ENCODE peak calls at places on chromosomes 7 and 10, in nine cellular contexts. V is cardiac fibroblast, E is left ventricle myocardium inferior, S is OCI-M1, T is posterior vena cava, H is NCI-H345, O is putamen, Z is right atrium auricular region, D is RPMI7951. I is an unnamed sample.

GRCh38 chr7:137337902-137338301 is 5.6 kb downstream of the PTN start:
- DNase-seq in V (no peak), E (no peak), S (peak), T (no peak), H (no peak), O (no peak), Z (no peak), D (no peak), I (no peak)

GRCh38 chr7:29647020-29647654 is 83.5 kb downstream of the PRR15 start:
- DNase-seq in V (no peak), E (no peak), S (peak), T (peak), H (no peak), O (no peak), Z (no peak), D (peak), I (no peak)

GRCh38 chr10:47247190-47248059 is 52.6 kb upstream of the GDF10 start:
- DNase-seq in V (no peak), E (no peak), S (no peak), T (no peak), H (no peak), O (no peak), Z (peak), D (no peak), I (no peak)

GRCh38 chr7:47444376-47445098 is 137.4 kb downstream of the TNS3 start:
- DNase-seq in V (peak), E (no peak), S (peak), T (no peak), H (no peak), O (no peak), Z (no peak), D (peak), I (no peak)

GRCh38 chr10:7826971-7827370 is 8.7 kb downstream of the TAF3 start:
- DNase-seq in V (peak), E (no peak), S (no peak), T (no peak), H (no peak), O (no peak), Z (no peak), D (peak), I (no peak)

GRCh38 chr7:151381333-151382078 is 28.3 kb downstream of the WDR86 start:
- DNase-seq in V (no peak), E (no peak), S (no peak), T (peak), H (peak), O (no peak), Z (no peak), D (no peak), I (peak)

GRCh38 chr7:81956520-81956919 is 186.7 kb upstream of the HGF start:
- DNase-seq in V (peak), E (no peak), S (peak), T (no peak), H (no peak), O (peak), Z (no peak), D (peak), I (peak)

GRCh38 chr10:114576132-114576487 is 82.0 kb downstream of the ABLIM1 start:
- DNase-seq in V (no peak), E (no peak), S (no peak), T (no peak), H (peak), O (no peak), Z (no peak), D (no peak), I (peak)

GRCh38 chr10:91185239-91185875 is 35.1 kb upstream of the PCGF5 start:
- DNase-seq in V (peak), E (no peak), S (no peak), T (no peak), H (no peak), O (no peak), Z (no peak), D (peak), I (no peak)

GRCh38 chr10:79206300-79207095 is 137.7 kb downstream of the ZMIZ1 start:
- DNase-seq in V (no peak), E (no peak), S (no peak), T (no peak), H (no peak), O (peak), Z (no peak), D (no peak), I (no peak)

I was measured in NCI-H1105.